ENCODE peak calls at places on chromosomes 4 and X, in seven cellular contexts. One of them, this sample, is unnamed.

GRCh38 chrX:93594780-93595179 is 78.6 kb downstream of the NAP1L3 start:
- DNase-seq in mammary epithelial cell: no peak
- DNase-seq in retinal pigment epithelial cell: no peak
- DNase-seq in lower leg skin: no peak
- DNase-seq in pancreas: no peak
- DNase-seq in choroid plexus epithelial cell: no peak
- DNase-seq in heart right ventricle: no peak
- DNase-seq in this sample: no peak

GRCh38 chr4:183335369-183335940 is 13.2 kb upstream of the CLDN24 start:
- DNase-seq in mammary epithelial cell: peak; percentile 88
- DNase-seq in lower leg skin: peak; percentile 29
- DNase-seq in choroid plexus epithelial cell: peak; percentile 92
- DNase-seq in heart right ventricle: no peak
- DNase-seq in retinal pigment epithelial cell: peak; percentile 46
- DNase-seq in pancreas: no peak
- DNase-seq in this sample: peak; percentile 76

GRCh38 chrX:1661048-1661921 is 46.4 kb downstream of the ASMT start:
- DNase-seq in pancreas: no peak
- DNase-seq in lower leg skin: peak; percentile 29
- DNase-seq in choroid plexus epithelial cell: no peak
- DNase-seq in heart right ventricle: no peak
- DNase-seq in mammary epithelial cell: peak; percentile 12
- DNase-seq in retinal pigment epithelial cell: no peak
- DNase-seq in this sample: no peak

GRCh38 chr4:4662230-4662629 is 120.4 kb upstream of the STX18 start:
- DNase-seq in lower leg skin: no peak
- DNase-seq in pancreas: no peak
- DNase-seq in mammary epithelial cell: no peak
- DNase-seq in heart right ventricle: no peak
- DNase-seq in choroid plexus epithelial cell: no peak
- DNase-seq in retinal pigment epithelial cell: no peak
- DNase-seq in this sample: no peak

GRCh38 chr4:53049528-53049927 is 187.4 kb downstream of the RASL11B start:
- DNase-seq in mammary epithelial cell: no peak
- DNase-seq in lower leg skin: no peak
- DNase-seq in choroid plexus epithelial cell: no peak
- DNase-seq in pancreas: no peak
- DNase-seq in heart right ventricle: no peak
- DNase-seq in retinal pigment epithelial cell: no peak
- DNase-seq in this sample: no peak

GRCh38 chr4:20194079-20195013 is 57.4 kb upstream of the SLIT2 start:
- DNase-seq in pancreas: no peak
- DNase-seq in lower leg skin: no peak
- DNase-seq in mammary epithelial cell: peak; percentile 51
- DNase-seq in retinal pigment epithelial cell: no peak
- DNase-seq in heart right ventricle: no peak
- DNase-seq in choroid plexus epithelial cell: peak; percentile 84
- DNase-seq in this sample: no peak

GRCh38 chr4:40924096-40924792 is 174.5 kb downstream of the NSUN7 start:
- DNase-seq in pancreas: peak; percentile 61
- DNase-seq in retinal pigment epithelial cell: no peak
- DNase-seq in choroid plexus epithelial cell: peak; percentile 73
- DNase-seq in heart right ventricle: peak; percentile 35
- DNase-seq in mammary epithelial cell: no peak
- DNase-seq in lower leg skin: peak; percentile 89
- DNase-seq in this sample: peak; percentile 1

GRCh38 chr4:138891610-138892009 is 124.0 kb upstream of the NOCT start:
- DNase-seq in heart right ventricle: no peak
- DNase-seq in choroid plexus epithelial cell: no peak
- DNase-seq in mammary epithelial cell: no peak
- DNase-seq in lower leg skin: no peak
- DNase-seq in retinal pigment epithelial cell: peak; percentile 95
- DNase-seq in pancreas: no peak
- DNase-seq in this sample: no peak

GRCh38 chr4:92012899-92013867 is 290.6 kb upstream of the GRID2 start:
- DNase-seq in choroid plexus epithelial cell: peak; percentile 1
- DNase-seq in retinal pigment epithelial cell: no peak
- DNase-seq in mammary epithelial cell: no peak
- DNase-seq in lower leg skin: no peak
- DNase-seq in pancreas: peak; percentile 79
- DNase-seq in heart right ventricle: no peak
- DNase-seq in this sample: no peak

GRCh38 chrX:45322382-45322781 is 121.7 kb upstream of the DIPK2B start:
- DNase-seq in mammary epithelial cell: peak; percentile 74
- DNase-seq in choroid plexus epithelial cell: peak; percentile 87
- DNase-seq in lower leg skin: no peak
- DNase-seq in heart right ventricle: peak; percentile 23
- DNase-seq in pancreas: peak; percentile 65
- DNase-seq in retinal pigment epithelial cell: peak; percentile 48
- DNase-seq in this sample: peak; percentile 10

GRCh38 chr4:159002950-159003349 is 99.9 kb upstream of the RAPGEF2 start:
- DNase-seq in lower leg skin: no peak
- DNase-seq in choroid plexus epithelial cell: peak; percentile 90
- DNase-seq in heart right ventricle: no peak
- DNase-seq in pancreas: no peak
- DNase-seq in mammary epithelial cell: peak; percentile 32
- DNase-seq in retinal pigment epithelial cell: no peak
- DNase-seq in this sample: no peak

GRCh38 chr4:140049024-140049923 is 104.7 kb downstream of the MAML3 start:
- DNase-seq in retinal pigment epithelial cell: no peak
- DNase-seq in mammary epithelial cell: peak; percentile 50
- DNase-seq in pancreas: peak; percentile 34
- DNase-seq in heart right ventricle: peak; percentile 56
- DNase-seq in choroid plexus epithelial cell: peak; percentile 69
- DNase-seq in lower leg skin: no peak
- DNase-seq in this sample: no peak
- H3K4me3 ChIP-seq in retinal pigment epithelial cell: peak overlapping the region; percentile 29
- H3K4me3 ChIP-seq in mammary epithelial cell: peak overlapping the region; percentile 30
- H3K4me3 ChIP-seq in pancreas: no peak overlapping the region
- H3K4me3 ChIP-seq in heart right ventricle: peak overlapping the region; percentile 21
- H3K4me3 ChIP-seq in choroid plexus epithelial cell: peak overlapping the region; percentile 57
- H3K4me3 ChIP-seq in lower leg skin: no peak overlapping the region
- H3K4me3 ChIP-seq in this sample: peak overlapping the region; percentile 27

GRCh38 chrX:71103110-71103983 is 3.2 kb downstream of the CXorf65 start:
- DNase-seq in pancreas: no peak
- DNase-seq in mammary epithelial cell: no peak
- DNase-seq in retinal pigment epithelial cell: no peak
- DNase-seq in lower leg skin: no peak
- DNase-seq in choroid plexus epithelial cell: no peak
- DNase-seq in heart right ventricle: no peak
- DNase-seq in this sample: no peak

GRCh38 chrX:71102292-71102691 is 4.2 kb downstream of the CXorf65 start:
- DNase-seq in mammary epithelial cell: no peak
- DNase-seq in heart right ventricle: no peak
- DNase-seq in choroid plexus epithelial cell: no peak
- DNase-seq in pancreas: no peak
- DNase-seq in retinal pigment epithelial cell: no peak
- DNase-seq in lower leg skin: no peak
- DNase-seq in this sample: no peak

GRCh38 chrX:71098951-71099506 is 3.4 kb downstream of the FOXO4 start:
- DNase-seq in heart right ventricle: no peak
- DNase-seq in lower leg skin: peak; percentile 48
- DNase-seq in pancreas: no peak
- DNase-seq in choroid plexus epithelial cell: no peak
- DNase-seq in retinal pigment epithelial cell: no peak
- DNase-seq in mammary epithelial cell: no peak
- DNase-seq in this sample: no peak

GRCh38 chrX:71099736-71100135 is 4.1 kb downstream of the FOXO4 start:
- DNase-seq in pancreas: no peak
- DNase-seq in lower leg skin: peak; percentile 18
- DNase-seq in retinal pigment epithelial cell: no peak
- DNase-seq in mammary epithelial cell: no peak
- DNase-seq in heart right ventricle: no peak
- DNase-seq in choroid plexus epithelial cell: no peak
- DNase-seq in this sample: no peak

DNA sequence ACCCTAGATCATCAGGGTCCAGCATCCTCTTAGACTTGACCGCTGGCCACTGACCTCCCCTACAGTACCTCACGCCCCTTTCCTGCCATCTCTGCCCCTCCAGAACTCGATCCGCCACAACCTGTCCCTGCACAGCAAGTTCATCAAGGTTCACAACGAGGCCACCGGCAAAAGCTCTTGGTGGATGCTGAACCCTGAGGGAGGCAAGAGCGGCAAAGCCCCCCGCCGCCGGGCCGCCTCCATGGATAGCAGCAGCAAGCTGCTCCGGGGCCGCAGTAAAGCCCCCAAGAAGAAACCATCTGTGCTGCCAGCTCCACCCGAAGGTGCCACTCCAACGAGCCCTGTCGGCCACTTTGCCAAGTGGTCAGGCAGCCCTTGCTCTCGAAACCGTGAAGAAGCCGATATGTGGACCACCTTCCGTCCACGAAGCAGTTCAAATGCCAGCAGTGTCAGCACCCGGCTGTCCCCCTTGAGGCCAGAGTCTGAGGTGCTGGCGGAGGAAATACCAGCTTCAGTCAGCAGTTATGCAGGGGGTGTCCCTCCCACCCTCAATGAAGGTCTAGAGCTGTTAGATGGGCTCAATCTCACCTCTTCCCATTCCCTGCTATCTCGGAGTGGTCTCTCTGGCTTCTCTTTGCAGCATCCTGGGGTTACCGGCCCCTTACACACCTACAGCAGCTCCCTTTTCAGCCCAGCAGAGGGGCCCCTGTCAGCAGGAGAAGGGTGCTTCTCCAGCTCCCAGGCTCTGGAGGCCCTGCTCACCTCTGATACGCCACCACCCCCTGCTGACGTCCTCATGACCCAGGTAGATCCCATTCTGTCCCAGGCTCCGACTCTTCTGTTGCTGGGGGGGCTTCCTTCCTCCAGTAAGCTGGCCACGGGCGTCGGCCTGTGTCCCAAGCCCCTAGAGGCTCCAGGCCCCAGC is 5.2 kb downstream of the FOXO4 start:
- DNase-seq in mammary epithelial cell: no peak
- DNase-seq in choroid plexus epithelial cell: no peak
- DNase-seq in pancreas: no peak
- DNase-seq in lower leg skin: no peak
- DNase-seq in retinal pigment epithelial cell: no peak
- DNase-seq in heart right ventricle: no peak
- DNase-seq in this sample: no peak
- TF ChIP-seq CTCF in mammary epithelial cell: no peak
- TF ChIP-seq CTCF in choroid plexus epithelial cell: no peak
- TF ChIP-seq CTCF in pancreas: no peak
- TF ChIP-seq CTCF in lower leg skin: no peak
- TF ChIP-seq CTCF in retinal pigment epithelial cell: no peak
- TF ChIP-seq CTCF in heart right ventricle: no peak
- TF ChIP-seq CTCF in this sample: no peak

DNA sequence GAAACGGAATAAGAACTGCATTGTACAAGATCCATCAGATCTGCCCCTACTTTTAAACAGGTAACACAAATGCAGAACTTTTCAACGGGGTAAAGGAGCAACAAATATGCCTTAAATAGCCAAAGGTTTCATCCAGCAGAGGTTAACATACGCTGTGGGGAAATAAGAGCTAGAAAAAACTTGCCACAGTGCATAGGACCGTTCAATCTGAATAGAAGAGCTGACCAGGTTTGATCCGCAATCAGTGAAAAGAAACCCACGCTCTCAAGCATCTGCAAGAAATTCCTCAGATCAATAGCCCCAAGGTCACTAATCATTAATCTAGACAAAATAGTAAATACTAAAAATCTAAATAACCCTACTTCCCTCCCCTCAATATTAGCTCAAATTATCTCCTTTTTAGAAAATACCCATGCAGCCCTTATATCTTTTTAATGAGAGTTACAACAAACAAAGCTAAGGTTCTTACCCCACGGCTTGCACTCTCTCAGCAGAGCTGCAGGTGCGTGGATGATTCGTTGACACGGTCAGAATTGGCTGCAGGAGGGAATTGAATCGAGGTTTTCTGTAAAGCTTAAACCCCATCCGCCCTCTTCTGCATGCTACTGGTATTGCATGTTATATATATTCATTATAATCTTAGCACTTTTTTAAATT is at the start of gene TLR10:
- DNase-seq in retinal pigment epithelial cell: no peak
- DNase-seq in choroid plexus epithelial cell: peak; percentile 73
- DNase-seq in heart right ventricle: peak; percentile 48
- DNase-seq in mammary epithelial cell: peak; percentile 30
- DNase-seq in pancreas: peak; percentile 56
- DNase-seq in lower leg skin: no peak
- DNase-seq in this sample: no peak
- H3K4me3 ChIP-seq in retinal pigment epithelial cell: no peak within 1 kb of the TSS
- H3K4me3 ChIP-seq in choroid plexus epithelial cell: no peak within 1 kb of the TSS
- H3K4me3 ChIP-seq in heart right ventricle: no peak within 1 kb of the TSS
- H3K4me3 ChIP-seq in mammary epithelial cell: no peak within 1 kb of the TSS
- H3K4me3 ChIP-seq in pancreas: no peak within 1 kb of the TSS
- H3K4me3 ChIP-seq in lower leg skin: no peak within 1 kb of the TSS
- H3K4me3 ChIP-seq in this sample: no peak within 1 kb of the TSS

GRCh38 chrX:51459125-51459524 is 37.3 kb downstream of the NUDT11 start:
- DNase-seq in retinal pigment epithelial cell: no peak
- DNase-seq in mammary epithelial cell: peak; percentile 21
- DNase-seq in lower leg skin: no peak
- DNase-seq in heart right ventricle: no peak
- DNase-seq in choroid plexus epithelial cell: peak; percentile 41
- DNase-seq in pancreas: no peak
- DNase-seq in this sample: no peak
- TF ChIP-seq CTCF in retinal pigment epithelial cell: peak; percentile 53
- TF ChIP-seq CTCF in mammary epithelial cell: peak; percentile 54
- TF ChIP-seq CTCF in lower leg skin: no peak
- TF ChIP-seq CTCF in heart right ventricle: no peak
- TF ChIP-seq CTCF in choroid plexus epithelial cell: peak; percentile 59
- TF ChIP-seq CTCF in pancreas: no peak
- TF ChIP-seq CTCF in this sample: peak; percentile 37

DNA sequence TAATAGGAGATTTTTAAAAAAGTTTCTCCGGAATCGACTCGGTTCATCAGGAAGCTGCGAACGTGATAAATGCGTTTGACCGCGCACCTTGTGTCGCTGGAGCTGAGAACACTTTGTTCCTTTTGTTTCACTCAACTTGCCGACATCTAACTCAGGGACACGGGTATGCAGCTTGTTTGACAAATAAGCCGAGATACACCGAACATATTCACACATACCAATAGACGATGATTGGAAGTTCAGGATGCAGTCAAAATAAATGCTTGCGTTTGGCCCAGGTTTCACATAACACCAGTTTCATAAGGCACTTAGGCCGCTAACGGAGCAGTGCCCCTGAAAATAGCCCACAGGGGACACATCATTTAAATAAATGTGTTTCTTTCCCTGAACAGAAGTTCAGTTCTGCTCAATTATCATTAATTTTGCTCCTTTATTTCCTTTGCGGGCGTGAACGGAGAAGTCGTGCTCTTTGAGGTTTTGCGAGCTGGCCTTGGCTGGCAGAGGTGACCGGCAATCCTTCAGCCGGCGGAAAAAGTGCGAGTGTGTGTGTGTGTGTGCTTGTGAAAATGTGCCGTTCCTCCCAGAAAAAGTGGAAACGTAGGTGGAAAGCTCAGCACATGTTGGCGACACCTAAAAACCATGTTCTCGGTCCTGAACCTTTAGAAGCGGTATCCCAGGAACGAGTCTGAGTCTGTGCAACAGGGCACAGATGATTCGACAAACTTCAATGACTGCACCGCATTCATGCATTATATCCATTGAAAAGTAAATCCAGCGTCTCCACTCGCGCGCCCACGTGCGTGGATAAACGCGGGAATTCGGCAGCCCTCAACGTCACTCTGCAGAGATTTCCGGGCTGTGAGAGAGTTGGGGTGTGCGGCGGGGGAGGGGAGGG is 680 bp upstream of the SHISA3 start:
- DNase-seq in choroid plexus epithelial cell: no peak
- DNase-seq in lower leg skin: no peak
- DNase-seq in pancreas: no peak
- DNase-seq in retinal pigment epithelial cell: no peak
- DNase-seq in heart right ventricle: no peak
- DNase-seq in mammary epithelial cell: no peak
- DNase-seq in this sample: no peak
- H3K4me3 ChIP-seq in choroid plexus epithelial cell: peak overlapping the region; percentile 4
- H3K4me3 ChIP-seq in lower leg skin: no peak overlapping the region
- H3K4me3 ChIP-seq in pancreas: peak overlapping the region; percentile 23
- H3K4me3 ChIP-seq in retinal pigment epithelial cell: peak overlapping the region; percentile 35
- H3K4me3 ChIP-seq in heart right ventricle: peak overlapping the region; percentile 52
- H3K4me3 ChIP-seq in mammary epithelial cell: no peak overlapping the region
- H3K4me3 ChIP-seq in this sample: peak overlapping the region; percentile 36

GRCh38 chrX:15242899-15243555 is 26.9 kb downstream of the ASB9 start:
- DNase-seq in retinal pigment epithelial cell: no peak
- DNase-seq in choroid plexus epithelial cell: peak; percentile 76
- DNase-seq in lower leg skin: no peak
- DNase-seq in pancreas: peak; percentile 21
- DNase-seq in heart right ventricle: peak; percentile 4
- DNase-seq in mammary epithelial cell: peak; percentile 43
- DNase-seq in this sample: peak; percentile 16
- TF ChIP-seq CTCF in retinal pigment epithelial cell: peak; percentile 62
- TF ChIP-seq CTCF in choroid plexus epithelial cell: peak; percentile 57
- TF ChIP-seq CTCF in lower leg skin: no peak
- TF ChIP-seq CTCF in pancreas: peak; percentile 18
- TF ChIP-seq CTCF in heart right ventricle: peak; percentile 59
- TF ChIP-seq CTCF in mammary epithelial cell: peak; percentile 74
- TF ChIP-seq CTCF in this sample: peak; percentile 57